ENCODE peak calls at places on chromosomes 7 and 10, in four cellular contexts. I, M, Q and V are unnamed samples.

GRCh38 chr10:113326160-113327111 is 226.4 kb upstream of the HABP2 start:
- DNase-seq in I (no peak), M (peak), Q (peak), V (no peak)

GRCh38 chr10:81920213-81920829 is 45.3 kb downstream of the NRG3 start:
- DNase-seq in I (no peak), M (no peak), Q (no peak), V (no peak)

GRCh38 chr7:46386428-46387399 is 465.6 kb upstream of the IGFBP3 start:
- DNase-seq in I (no peak), M (no peak), Q (no peak), V (no peak)

GRCh38 chr10:127227663-127228062 is 31.3 kb upstream of the INSYN2A start:
- DNase-seq in I (no peak), M (no peak), Q (no peak), V (no peak)

GRCh38 chr10:72834183-72834825 is 59.2 kb upstream of the OIT3 start:
- DNase-seq in I (peak), M (no peak), Q (peak), V (peak)

GRCh38 chr7:79666472-79666871 is 213.0 kb upstream of the MAGI2 start:
- DNase-seq in I (no peak), M (no peak), Q (no peak), V (no peak)

GRCh38 chr10:33228426-33228825 is 106.0 kb downstream of the NRP1 start:
- DNase-seq in I (no peak), M (no peak), Q (no peak), V (no peak)

GRCh38 chr10:560314-560992 is 129.0 kb downstream of the DIP2C start:
- DNase-seq in I (peak), M (no peak), Q (no peak), V (no peak)

GRCh38 chr10:132942101-132942739 is at the start of gene CFAP46:
- DNase-seq in I (peak), M (peak), Q (peak), V (no peak)

GRCh38 chr7:107007004-107007891 is 37.3 kb upstream of the PRKAR2B start:
- DNase-seq in I (no peak), M (no peak), Q (peak), V (no peak)

GRCh38 chr7:105787071-105787470 is 89.3 kb downstream of the ATXN7L1 start:
- DNase-seq in I (no peak), M (no peak), Q (no peak), V (no peak)

GRCh38 chr10:132446661-132447445 is 49.9 kb downstream of the PWWP2B start:
- DNase-seq in I (peak), M (peak), Q (no peak), V (peak)

GRCh38 chr10:58651040-58651439 is 138.4 kb downstream of the BICC1 start:
- DNase-seq in I (no peak), M (peak), Q (peak), V (no peak)

GRCh38 chr7:80771523-80771922 is 133.1 kb downstream of the CD36 start:
- DNase-seq in I (no peak), M (no peak), Q (no peak), V (no peak)

GRCh38 chr7:128900237-128900636 is 10.3 kb downstream of the KCP start:
- DNase-seq in I (no peak), M (no peak), Q (no peak), V (no peak)

GRCh38 chr7:106114735-106115383 is 2.7 kb upstream of the SYPL1 start:
- DNase-seq in I (peak), M (no peak), Q (no peak), V (no peak)

GRCh38 chr10:33609546-33609945 is 275.1 kb upstream of the NRP1 start:
- DNase-seq in I (no peak), M (no peak), Q (no peak), V (no peak)

GRCh38 chr10:120945801-120946302 is 94.7 kb downstream of the WDR11 start:
- DNase-seq in I (peak), M (peak), Q (no peak), V (no peak)

GRCh38 chr10:127364034-127364433 is 167.6 kb upstream of the INSYN2A start:
- DNase-seq in I (no peak), M (no peak), Q (no peak), V (no peak)

GRCh38 chr7:84638339-84638697 is 443.7 kb upstream of the SEMA3A start:
- DNase-seq in I (no peak), M (no peak), Q (no peak), V (no peak)

GRCh38 chr7:117728858-117729257 is 144.4 kb downstream of the CTTNBP2 start:
- DNase-seq in I (no peak), M (no peak), Q (no peak), V (no peak)

GRCh38 chr7:154794147-154794780 is 208.7 kb downstream of the PAXIP1 start:
- DNase-seq in I (peak), M (no peak), Q (no peak), V (no peak)

GRCh38 chr10:130409346-130409745 is 273.2 kb downstream of the GLRX3 start:
- DNase-seq in I (no peak), M (no peak), Q (no peak), V (no peak)

GRCh38 chr7:50304158-50304910 is at the start of gene IKZF1:
- DNase-seq in I (peak), M (peak), Q (peak), V (peak)

DNA sequence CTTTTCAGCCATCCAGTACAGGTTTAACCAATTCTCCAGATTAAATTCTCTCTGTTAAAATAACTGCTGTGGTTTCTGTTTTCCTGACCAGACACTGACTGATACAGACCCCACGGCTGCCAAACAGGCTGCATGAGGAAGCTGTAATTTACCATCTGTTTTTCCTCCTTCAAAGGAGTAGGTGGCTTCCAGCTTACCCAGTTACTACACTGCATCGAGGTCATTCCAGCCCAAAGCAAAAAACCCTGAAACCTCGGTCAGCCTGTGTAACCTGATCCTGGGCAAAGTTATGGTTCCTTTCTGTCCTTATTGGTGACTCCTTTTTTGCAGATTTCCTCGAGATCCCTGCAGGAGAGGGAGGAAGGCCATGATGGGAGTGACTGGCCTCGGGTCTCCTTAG is 27.9 kb upstream of the LOXL4 start:
- DNase-seq in I (no peak), M (no peak), Q (no peak), V (no peak)
- H3K4me3 ChIP-seq in I (no peak), M (no peak), Q (no peak), V (no peak)

GRCh38 chr10:124152139-124152780 is 58.9 kb upstream of the CHST15 start:
- DNase-seq in I (peak), M (peak), Q (peak), V (no peak)
- H3K4me3 ChIP-seq in I (no peak), M (no peak), Q (no peak), V (peak)

GRCh38 chr10:74589226-74589673 is 237.2 kb upstream of the KAT6B start:
- DNase-seq in I (peak), M (peak), Q (peak), V (peak)

GRCh38 chr10:74587109-74587508 is 239.3 kb upstream of the KAT6B start:
- DNase-seq in I (no peak), M (no peak), Q (no peak), V (no peak)

GRCh38 chr10:74585231-74586087 is 240.9 kb upstream of the KAT6B start:
- DNase-seq in I (no peak), M (no peak), Q (no peak), V (peak)

DNA sequence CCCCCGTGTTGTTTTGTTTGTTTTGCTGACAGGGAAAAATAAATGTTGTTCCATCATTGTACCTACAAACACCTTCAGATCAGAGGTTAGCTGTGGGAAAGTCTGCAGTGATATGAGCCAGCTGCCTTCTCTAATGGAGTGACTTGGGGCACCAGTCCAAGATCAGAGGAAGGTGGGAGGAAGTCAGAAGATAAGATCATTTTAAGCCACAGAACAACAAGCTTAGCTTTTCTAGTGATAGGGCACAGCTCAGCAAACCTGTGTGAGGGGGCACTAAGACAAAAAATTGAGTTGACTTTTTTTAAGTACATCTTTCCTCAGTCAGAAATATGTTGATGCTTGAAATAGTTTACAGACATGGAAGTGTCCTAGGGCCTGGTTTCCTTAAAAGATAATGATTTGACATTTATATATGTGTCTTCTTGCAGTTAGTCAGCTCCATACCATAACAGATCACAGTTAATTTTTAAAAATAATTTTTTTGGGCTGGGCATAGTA is 240.3 kb upstream of the KAT6B start:
- DNase-seq in I (no peak), M (no peak), Q (peak), V (peak)
- H3K4me3 ChIP-seq in I (no peak), M (no peak), Q (no peak), V (peak)

DNA sequence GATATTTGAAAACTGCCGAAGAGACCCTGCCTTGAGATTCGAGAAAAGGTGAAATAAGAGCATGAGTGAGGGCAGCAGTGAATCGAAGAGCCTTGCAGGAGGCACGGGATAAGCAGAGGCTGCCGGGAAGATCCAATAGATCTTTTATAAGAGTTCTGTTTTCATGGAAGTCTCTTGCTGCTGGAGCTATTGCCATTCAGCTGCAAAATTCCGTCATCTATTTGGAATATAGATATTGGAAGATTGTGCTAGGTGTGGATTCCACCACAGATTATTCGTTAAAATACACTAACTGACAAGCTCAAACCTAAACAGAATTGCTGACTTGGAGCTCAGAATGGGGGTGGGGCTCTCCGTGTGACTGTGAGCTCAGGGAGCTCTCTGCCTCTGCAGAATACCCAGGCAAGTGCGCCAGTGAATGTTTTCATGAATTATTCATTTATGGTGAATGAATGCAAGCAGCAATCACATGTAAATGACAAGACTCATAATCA is 249.6 kb downstream of the TRIL start:
- DNase-seq in I (no peak), M (no peak), Q (no peak), V (no peak)
- H3K4me3 ChIP-seq in I (no peak), M (peak), Q (no peak), V (no peak)

GRCh38 chr7:116707289-116707688 is 35.3 kb downstream of the MET start:
- DNase-seq in I (no peak), M (no peak), Q (no peak), V (no peak)
- H3K4me3 ChIP-seq in I (no peak), M (no peak), Q (no peak), V (no peak)